ENCODE peak calls at places on chromosome 16, in six cellular contexts. J is activated effector memory CD4-positive, alpha-beta T cell treated with Interleukin-2 at 50 U/mL for 16 hours; D is GM23338; C is SJSA1; F is stimulated activated CD4-positive, alpha-beta T cell treated with anti-CD3 and anti-CD28 coated beads, Interleukin-15, amount 100 ng/mL, for 24 hours; O is CD8-positive, alpha-beta memory T cell. K is an unnamed sample.

GRCh38 chr16:52581530-52581929 is 34.6 kb upstream of the TOX3 start:
- DNase-seq in J (no peak), D (peak), C (no peak), F (no peak), O (no peak), K (no peak)

GRCh38 chr16:87576191-87576590 is 26.1 kb upstream of the JPH3 start:
- DNase-seq in J (no peak), D (peak), C (no peak), F (no peak), O (no peak), K (no peak)

GRCh38 chr16:29686740-29687327 is 7.9 kb downstream of the QPRT start:
- DNase-seq in J (no peak), D (no peak), C (no peak), F (no peak), O (no peak), K (no peak)

GRCh38 chr16:28210979-28211505 is 723 bp downstream of the XPO6 start:
- DNase-seq in J (peak), D (peak), C (peak), F (peak), O (peak), K (peak)

GRCh38 chr16:57244767-57245471 is at the start of gene ARL2BP:
- DNase-seq in J (peak), D (peak), C (peak), F (peak), O (peak), K (peak)

GRCh38 chr16:71537643-71538042 is 11.4 kb downstream of the CHST4 start:
- DNase-seq in J (no peak), D (peak), C (no peak), F (peak), O (no peak), K (no peak)

GRCh38 chr16:28975158-28975603 is 603 bp downstream of the SPNS1 start:
- DNase-seq in J (no peak), D (no peak), C (no peak), F (no peak), O (no peak), K (no peak)

GRCh38 chr16:58843675-58844074 is 109.6 kb upstream of the GOT2 start:
- DNase-seq in J (no peak), D (peak), C (no peak), F (no peak), O (no peak), K (no peak)

GRCh38 chr16:89567656-89568594 is 7.4 kb downstream of the RPL13 start:
- DNase-seq in J (no peak), D (no peak), C (no peak), F (no peak), O (no peak), K (no peak)

GRCh38 chr16:23452221-23452571 is 793 bp downstream of the COG7 start:
- DNase-seq in J (no peak), D (peak), C (no peak), F (no peak), O (no peak), K (no peak)

GRCh38 chr16:4314532-4315184 is 1.2 kb upstream of the GLIS2 start:
- DNase-seq in J (no peak), D (peak), C (no peak), F (peak), O (no peak), K (no peak)

GRCh38 chr16:27225536-27226360 is 22.4 kb downstream of the KDM8 start:
- DNase-seq in J (no peak), D (no peak), C (no peak), F (no peak), O (no peak), K (no peak)

GRCh38 chr16:87860553-87861299 is 8.6 kb downstream of the SLC7A5 start:
- DNase-seq in J (no peak), D (no peak), C (peak), F (peak), O (no peak), K (peak)

GRCh38 chr16:69706256-69706974 is 19.9 kb downstream of the NQO1 start:
- DNase-seq in J (no peak), D (no peak), C (no peak), F (no peak), O (no peak), K (no peak)